ENCODE peak calls at places on chromosomes 6 and 20, in nine cellular contexts. X, M, H, R, V, Z, G, U and J are unnamed samples.

GRCh38 chr6:36301781-36302180 is 31.9 kb downstream of the PNPLA1 start:
- DNase-seq in M (no peak), U (no peak), G (no peak), R (no peak), H (no peak), X (no peak), V (no peak), Z (no peak), J (no peak)

GRCh38 chr6:41675176-41675767 is 37.0 kb downstream of the MDFI start:
- DNase-seq in V (no peak), U (no peak), G (no peak), X (no peak), R (no peak), Z (no peak), H (peak), M (no peak), J (no peak)

GRCh38 chr6:159168536-159169192 is 536 bp upstream of the FNDC1 start:
- DNase-seq in H (peak), M (peak), X (peak), U (no peak), G (peak), V (peak), R (peak), Z (peak), J (no peak)

GRCh38 chr20:48339147-48339985 is 488.4 kb downstream of the PREX1 start:
- DNase-seq in R (no peak), V (peak), G (peak), X (peak), Z (no peak), M (peak), U (no peak), H (no peak), J (no peak)

GRCh38 chr6:30730611-30731435 is 10.7 kb downstream of the TUBB start:
- DNase-seq in R (peak), H (peak), Z (peak), X (no peak), G (no peak), M (peak), U (no peak), V (no peak), J (no peak)

GRCh38 chr6:9116026-9116425 is 680.7 kb upstream of the SLC35B3 start:
- DNase-seq in G (peak), H (no peak), M (no peak), Z (no peak), V (no peak), U (no peak), R (no peak), X (peak), J (peak)

GRCh38 chr6:123085403-123085802 is 89.4 kb downstream of the CLVS2 start:
- DNase-seq in U (no peak), V (no peak), G (no peak), M (no peak), H (no peak), Z (no peak), X (no peak), R (no peak), J (no peak)

GRCh38 chr6:127058936-127059335 is 59.5 kb upstream of the RSPO3 start:
- DNase-seq in X (no peak), U (no peak), G (no peak), V (no peak), R (no peak), H (no peak), M (no peak), Z (no peak), J (no peak)

GRCh38 chr20:15220009-15220656 is 882.7 kb upstream of the FLRT3 start:
- DNase-seq in H (no peak), G (peak), R (no peak), V (no peak), Z (no peak), X (no peak), U (no peak), M (no peak), J (no peak)

GRCh38 chr6:894274-894673 is 201.3 kb upstream of the EXOC2 start:
- DNase-seq in M (no peak), G (no peak), X (no peak), H (no peak), U (no peak), V (no peak), R (no peak), Z (no peak), J (no peak)

GRCh38 chr6:108453601-108454157 is 107.0 kb upstream of the FOXO3 start:
- DNase-seq in R (no peak), H (no peak), M (no peak), V (peak), X (peak), Z (no peak), U (no peak), G (peak), J (peak)

GRCh38 chr6:17851720-17852161 is 135.7 kb downstream of the KIF13A start:
- DNase-seq in Z (no peak), M (no peak), G (no peak), V (no peak), U (no peak), H (no peak), X (peak), R (no peak), J (no peak)

GRCh38 chr6:96702626-96703025 is 134.7 kb downstream of the GPR63 start:
- DNase-seq in X (no peak), U (no peak), R (no peak), G (no peak), H (no peak), M (no peak), V (no peak), Z (no peak), J (no peak)

GRCh38 chr6:69090132-69090531 is 455.1 kb downstream of the ADGRB3 start:
- DNase-seq in M (no peak), U (no peak), H (no peak), V (peak), X (peak), Z (no peak), G (peak), R (no peak), J (peak)

GRCh38 chr6:11324453-11325023 is 92.1 kb upstream of the NEDD9 start:
- DNase-seq in R (no peak), Z (no peak), X (no peak), H (no peak), V (peak), M (no peak), G (no peak), U (no peak), J (no peak)

GRCh38 chr6:11971154-11971553 is 41.0 kb upstream of the HIVEP1 start:
- DNase-seq in M (no peak), H (no peak), X (peak), R (no peak), Z (no peak), V (peak), U (no peak), G (peak), J (peak)

GRCh38 chr6:142746524-142746923 is 198.5 kb downstream of the HIVEP2 start:
- DNase-seq in H (no peak), X (peak), G (no peak), M (no peak), R (peak), V (no peak), U (no peak), Z (no peak), J (no peak)

GRCh38 chr20:24917797-24918578 is 31.1 kb upstream of the CST7 start:
- DNase-seq in X (peak), V (peak), M (peak), G (peak), U (no peak), Z (peak), R (peak), H (peak), J (peak)

GRCh38 chr6:35497571-35498406 is 910 bp upstream of the TEAD3 start:
- DNase-seq in X (peak), M (peak), G (peak), U (no peak), Z (peak), R (peak), H (peak), V (peak), J (no peak)

GRCh38 chr6:131107166-131107565 is 28.1 kb upstream of the AKAP7 start:
- DNase-seq in H (no peak), R (no peak), G (peak), M (no peak), V (peak), Z (no peak), X (peak), U (no peak), J (peak)

GRCh38 chr6:136095961-136096360 is 154.2 kb downstream of the MTFR2 start:
- DNase-seq in H (no peak), M (no peak), X (no peak), G (peak), U (peak), V (no peak), R (no peak), Z (no peak), J (no peak)

GRCh38 chr6:12233693-12234551 is 56.2 kb upstream of the EDN1 start:
- DNase-seq in U (peak), G (peak), H (no peak), M (peak), R (peak), X (peak), V (peak), Z (no peak), J (peak)

GRCh38 chr6:119349341-119350201 is at the start of gene MAN1A1:
- DNase-seq in G (peak), M (peak), R (peak), U (peak), V (peak), Z (peak), X (peak), H (peak), J (no peak)

GRCh38 chr6:166997768-166998255 is 1.4 kb upstream of the CEP43 start:
- DNase-seq in X (peak), H (peak), G (peak), Z (peak), R (peak), U (no peak), V (peak), M (peak), J (no peak)

GRCh38 chr6:15606347-15606746 is 56.5 kb downstream of the DTNBP1 start:
- DNase-seq in G (no peak), V (no peak), R (no peak), Z (no peak), X (no peak), U (no peak), M (no peak), H (no peak), J (no peak)

GRCh38 chr20:56628873-56629463 is at the start of gene TFAP2C:
- DNase-seq in M (peak), H (peak), Z (peak), V (peak), G (peak), X (peak), U (no peak), R (peak), J (no peak)

GRCh38 chr6:84633771-84634170 is 130.6 kb downstream of the TBX18 start:
- DNase-seq in X (no peak), H (no peak), R (no peak), M (no peak), V (peak), U (no peak), G (no peak), Z (no peak), J (no peak)

DNA sequence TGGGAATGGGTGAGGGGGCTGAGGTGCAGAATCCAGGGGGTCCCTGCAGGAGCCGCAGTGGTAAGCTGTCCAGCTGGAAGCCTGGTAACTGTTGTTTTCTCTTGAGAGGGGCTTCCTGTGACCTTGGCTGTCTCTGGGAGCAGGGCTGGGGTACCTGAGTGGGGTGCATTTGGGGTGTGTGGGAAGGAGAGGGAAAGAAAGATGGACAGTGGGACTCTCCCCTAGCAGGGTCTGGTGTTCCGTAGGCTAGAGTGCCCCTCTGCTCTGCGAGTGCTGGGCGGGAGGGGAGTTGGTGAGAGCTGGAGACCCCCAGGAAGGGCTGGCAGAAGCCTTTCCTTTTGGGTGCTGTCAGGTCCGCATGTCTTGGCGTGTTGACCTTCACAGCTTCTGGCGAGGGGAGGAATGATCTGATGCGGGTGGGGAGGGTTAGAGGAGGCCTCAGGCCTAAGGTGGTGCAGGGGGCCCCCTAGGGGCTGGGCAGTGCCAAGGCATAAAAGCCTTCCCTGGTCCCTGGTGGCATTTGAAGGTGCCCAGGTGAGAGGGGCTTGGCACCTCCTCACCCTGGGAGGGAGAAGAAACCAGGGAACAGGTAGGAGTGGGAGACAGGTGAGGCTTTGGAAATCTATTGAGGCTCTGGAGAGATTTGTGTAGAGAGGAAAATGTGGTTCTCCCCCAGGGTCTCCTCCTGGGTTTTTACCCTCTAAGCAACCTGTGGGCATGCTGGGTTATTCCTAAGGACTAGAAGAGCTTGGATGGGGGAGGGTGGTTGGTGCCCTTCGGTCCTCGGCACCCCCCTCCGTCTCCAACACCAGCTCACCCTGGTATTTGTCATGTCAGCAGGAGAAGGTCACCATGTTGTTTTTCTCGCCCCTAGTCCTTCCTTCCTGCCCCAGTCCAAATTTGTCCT is 3.3 kb downstream of the VEGFA start:
- DNase-seq in U (peak), G (peak), X (peak), R (peak), V (no peak), H (peak), Z (peak), M (peak), J (no peak)
- TF ChIP-seq CTCF in U (peak), G (peak), X (peak), R (peak), V (peak), H (peak), Z (peak), M (peak), J (peak)

DNA sequence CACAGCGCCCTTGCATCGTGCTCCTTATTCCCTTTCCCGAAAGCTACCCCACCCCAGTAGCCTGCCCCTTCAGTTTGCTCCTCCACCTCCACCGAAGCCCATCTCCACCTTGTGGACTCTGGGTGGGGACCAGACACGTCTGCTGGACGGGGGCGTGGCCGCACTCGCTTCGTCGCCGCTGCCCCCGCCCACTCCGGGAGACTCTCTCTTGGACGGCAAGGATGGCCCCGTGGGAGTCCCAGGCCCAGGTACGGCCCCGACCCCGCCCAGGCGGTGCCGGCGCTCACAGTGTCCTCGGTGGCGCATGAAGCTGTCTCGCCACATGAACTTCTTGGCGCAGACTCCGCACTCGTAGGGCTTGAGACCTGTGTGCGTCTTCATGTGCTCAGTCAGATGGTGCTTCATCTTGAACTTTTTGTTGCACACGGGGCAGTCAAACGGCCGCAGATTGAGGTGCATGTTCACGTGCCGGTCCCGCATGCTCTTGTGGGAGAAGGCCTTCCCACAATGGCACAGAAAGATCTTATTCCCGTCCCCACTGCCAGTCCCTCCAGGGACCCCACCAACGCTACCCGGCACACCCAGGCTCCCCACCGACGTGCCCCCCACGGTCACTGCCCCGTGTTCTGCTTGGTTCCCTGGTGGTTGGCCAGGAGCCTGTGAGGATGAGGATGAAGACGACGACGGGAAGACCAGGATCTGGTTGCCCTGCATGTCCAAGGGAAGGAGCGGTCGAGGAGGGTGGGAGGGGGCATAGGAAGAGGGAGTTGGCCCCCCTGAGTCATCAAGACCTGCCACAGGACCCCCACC is 1.3 kb upstream of the TAPBP start:
- DNase-seq in M (peak), H (peak), G (no peak), X (peak), Z (peak), U (no peak), V (no peak), R (no peak), J (no peak)
- H3K4me3 ChIP-seq in M (no peak), H (no peak), G (peak), X (peak), Z (peak), U (peak), V (peak), R (no peak), J (peak)

GRCh38 chr6:67676892-67677291 is 958.2 kb upstream of the ADGRB3 start:
- DNase-seq in H (no peak), G (no peak), X (no peak), V (no peak), R (no peak), Z (no peak), U (no peak), M (no peak), J (no peak)
- TF ChIP-seq CTCF in H (no peak), G (no peak), X (no peak), V (no peak), R (no peak), Z (no peak), U (no peak), M (no peak), J (no peak)

GRCh38 chr20:46619445-46619844 is 31.8 kb downstream of the SLC13A3 start:
- DNase-seq in H (no peak), V (no peak), M (no peak), R (peak), Z (no peak), X (no peak), U (no peak), G (no peak), J (no peak)
- H3K4me3 ChIP-seq in H (no peak), V (no peak), M (no peak), R (no peak), Z (no peak), X (no peak), U (no peak), G (no peak), J (no peak)

GRCh38 chr20:49982346-49983122 is at the start of gene SNAI1:
- DNase-seq in U (peak), X (peak), Z (peak), G (peak), H (peak), M (peak), R (peak), V (peak), J (no peak)
- TF ChIP-seq CTCF in U (peak), X (peak), Z (peak), G (peak), H (peak), M (peak), R (peak), V (peak), J (peak)

DNA sequence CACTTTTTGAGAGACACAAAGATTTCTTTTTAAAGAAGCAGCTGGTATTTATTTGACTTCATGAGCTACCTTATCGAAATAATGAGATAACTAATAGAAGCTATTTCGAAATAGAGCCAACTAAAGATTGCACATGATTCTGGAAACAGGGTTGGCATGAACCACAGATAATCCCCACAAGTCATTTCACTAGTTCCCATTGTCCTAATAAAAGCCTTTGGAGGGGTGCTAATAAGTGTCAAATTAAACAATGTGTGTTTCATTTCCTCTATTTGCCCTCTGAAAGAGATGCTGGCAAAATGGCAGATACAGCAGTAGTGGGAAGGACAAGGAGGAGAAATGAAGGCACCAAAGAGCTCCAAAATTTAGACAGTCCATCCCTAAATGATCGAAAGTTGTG is 78.6 kb upstream of the RIPOR2 start:
- DNase-seq in G (no peak), R (no peak), V (no peak), H (no peak), U (no peak), X (no peak), M (no peak), Z (no peak), J (no peak)
- H3K4me3 ChIP-seq in G (no peak), R (no peak), V (no peak), H (no peak), U (no peak), X (no peak), M (no peak), Z (no peak), J (no peak)

DNA sequence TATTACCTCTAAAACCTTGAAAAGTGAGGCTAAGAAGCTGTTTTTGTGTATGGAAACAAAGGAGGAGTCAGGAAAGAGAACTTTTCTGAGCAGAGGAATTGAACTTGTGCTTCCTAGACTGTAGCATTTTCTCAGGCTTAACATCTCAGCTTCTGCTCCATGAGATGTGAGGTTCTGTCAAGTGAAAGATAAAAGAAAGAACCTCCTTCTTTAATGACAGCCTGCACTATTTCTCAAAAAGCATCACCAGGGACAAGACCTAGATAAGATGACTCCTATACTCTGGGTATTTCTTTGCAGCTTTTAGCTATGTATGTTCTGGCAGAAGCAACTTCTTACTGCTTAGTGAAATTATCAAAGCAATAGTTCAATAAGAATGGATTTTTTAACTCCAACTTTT is 87.6 kb upstream of the KCNQ5 start:
- DNase-seq in H (no peak), M (no peak), Z (no peak), V (no peak), U (no peak), G (no peak), X (no peak), R (no peak), J (no peak)
- TF ChIP-seq CTCF in H (no peak), M (no peak), Z (no peak), V (no peak), U (no peak), G (no peak), X (no peak), R (no peak), J (no peak)